ENCODE peak calls at places on chromosomes 16 and 17, in nine cellular contexts. V, J, G, N, Q, K, H, Z and E are unnamed samples.

GRCh38 chr16:83651871-83652270 is 155.9 kb upstream of the HSBP1 start:
- DNase-seq in V (no peak), J (no peak), G (no peak), N (no peak), Q (no peak), K (no peak), H (no peak), Z (peak; percentile 1), E (no peak)

GRCh38 chr17:45101883-45102811 is 30.2 kb downstream of the PLCD3 start:
- DNase-seq in V (no peak), J (no peak), G (no peak), N (no peak), Q (no peak), K (no peak), H (no peak), Z (no peak), E (no peak)

GRCh38 chr17:63358111-63358839 is 87.8 kb downstream of the CYB561 start:
- DNase-seq in V (no peak), J (no peak), G (no peak), N (peak; percentile 69), Q (no peak), K (no peak), H (no peak), Z (no peak), E (no peak)

GRCh38 chr16:74455619-74456289 is 34.5 kb upstream of the CLEC18B start:
- DNase-seq in V (no peak), J (no peak), G (no peak), N (no peak), Q (no peak), K (no peak), H (no peak), Z (no peak), E (no peak)

GRCh38 chr17:5922476-5922875 is 147.7 kb upstream of the WSCD1 start:
- DNase-seq in V (no peak), J (no peak), G (no peak), N (no peak), Q (no peak), K (no peak), H (no peak), Z (no peak), E (no peak)

GRCh38 chr17:36675786-36676185 is 74.4 kb downstream of the MRM1 start:
- DNase-seq in V (no peak), J (no peak), G (no peak), N (no peak), Q (no peak), K (no peak), H (no peak), Z (no peak), E (no peak)

GRCh38 chr17:40251576-40251975 is 32.5 kb downstream of the WIPF2 start:
- DNase-seq in V (no peak), J (no peak), G (peak; percentile 44), N (no peak), Q (no peak), K (peak; percentile 62), H (no peak), Z (no peak), E (no peak)

GRCh38 chr17:10025976-10026785 is 121.1 kb upstream of the RCVRN start:
- DNase-seq in V (no peak), J (no peak), G (no peak), N (no peak), Q (no peak), K (no peak), H (no peak), Z (no peak), E (no peak)

GRCh38 chr17:67477687-67478086 is 100.6 kb downstream of the PITPNC1 start:
- DNase-seq in V (peak; percentile 10), J (no peak), G (no peak), N (no peak), Q (peak; percentile 36), K (no peak), H (no peak), Z (no peak), E (no peak)

GRCh38 chr16:49283376-49284049 is 1.9 kb upstream of the CBLN1 start:
- DNase-seq in V (no peak), J (peak; percentile 45), G (no peak), N (no peak), Q (no peak), K (no peak), H (no peak), Z (peak; percentile 21), E (no peak)

GRCh38 chr17:80605326-80606066 is 60.9 kb downstream of the RPTOR start:
- DNase-seq in V (no peak), J (no peak), G (no peak), N (no peak), Q (no peak), K (peak; percentile 85), H (no peak), Z (no peak), E (no peak)

GRCh38 chr17:37476431-37477130 is 13.1 kb upstream of the DUSP14 start:
- DNase-seq in V (no peak), J (no peak), G (peak; percentile 14), N (no peak), Q (no peak), K (peak; percentile 97), H (no peak), Z (peak; percentile 44), E (no peak)

GRCh38 chr17:41009301-41009760 is 403 bp upstream of the KRTAP3-1 start:
- DNase-seq in V (no peak), J (peak; percentile 87), G (no peak), N (no peak), Q (no peak), K (peak; percentile 96), H (no peak), Z (peak; percentile 67), E (no peak)

GRCh38 chr16:57741660-57742191 is 6.2 kb downstream of the KATNB1 start:
- DNase-seq in V (no peak), J (no peak), G (no peak), N (no peak), Q (no peak), K (no peak), H (no peak), Z (no peak), E (no peak)

GRCh38 chr17:39199986-39200879 is at the start of gene RPL19:
- DNase-seq in V (peak; percentile 74), J (peak; percentile 95), G (peak; percentile 91), N (peak; percentile 90), Q (peak; percentile 93), K (peak; percentile 86), H (peak; percentile 88), Z (peak; percentile 97), E (peak; percentile 93)

GRCh38 chr16:81210807-81211206 is 27.7 kb upstream of the BCO1 start:
- DNase-seq in V (no peak), J (no peak), G (no peak), N (no peak), Q (no peak), K (no peak), H (no peak), Z (no peak), E (no peak)

GRCh38 chr16:85570213-85570734 is 42.8 kb upstream of the GSE1 start:
- DNase-seq in V (no peak), J (no peak), G (no peak), N (no peak), Q (no peak), K (peak; percentile 88), H (no peak), Z (no peak), E (peak; percentile 75)

GRCh38 chr16:81453091-81453728 is 8.6 kb downstream of the CMIP start:
- DNase-seq in V (no peak), J (no peak), G (no peak), N (no peak), Q (no peak), K (no peak), H (no peak), Z (no peak), E (no peak)

GRCh38 chr16:75043175-75043937 is 44.5 kb downstream of the ZNRF1 start:
- DNase-seq in V (no peak), J (no peak), G (no peak), N (no peak), Q (no peak), K (no peak), H (no peak), Z (no peak), E (no peak)

GRCh38 chr17:45228121-45228941 is 6.6 kb downstream of the FMNL1 start:
- DNase-seq in V (no peak), J (no peak), G (peak; percentile 13), N (no peak), Q (no peak), K (no peak), H (no peak), Z (no peak), E (no peak)

GRCh38 chr17:17305282-17305801 is 2.2 kb downstream of the NT5M start:
- DNase-seq in V (peak; percentile 26), J (peak; percentile 62), G (peak; percentile 57), N (no peak), Q (peak; percentile 59), K (no peak), H (no peak), Z (no peak), E (no peak)

GRCh38 chr16:86681440-86681838 is 103.1 kb downstream of the FOXL1 start:
- DNase-seq in V (no peak), J (no peak), G (no peak), N (no peak), Q (no peak), K (no peak), H (peak; percentile 26), Z (no peak), E (peak; percentile 79)

GRCh38 chr17:66540131-66540781 is 237.8 kb downstream of the PRKCA start:
- DNase-seq in V (no peak), J (no peak), G (no peak), N (peak; percentile 62), Q (no peak), K (no peak), H (peak; percentile 53), Z (peak; percentile 49), E (peak; percentile 23)

GRCh38 chr17:6558932-6559752 is 2.8 kb upstream of the PITPNM3 start:
- DNase-seq in V (no peak), J (no peak), G (no peak), N (no peak), Q (no peak), K (no peak), H (no peak), Z (no peak), E (no peak)

GRCh38 chr16:85207357-85207921 is 95.2 kb upstream of the CIBAR2 start:
- DNase-seq in V (no peak), J (no peak), G (no peak), N (no peak), Q (no peak), K (no peak), H (no peak), Z (no peak), E (no peak)

GRCh38 chr17:61235001-61235820 is 164.4 kb upstream of the TBX2 start:
- DNase-seq in V (no peak), J (no peak), G (no peak), N (no peak), Q (no peak), K (no peak), H (no peak), Z (peak; percentile 29), E (no peak)

GRCh38 chr17:78324391-78325075 is 35.3 kb downstream of the SOCS3 start:
- DNase-seq in V (peak; percentile 15), J (peak; percentile 41), G (peak; percentile 60), N (peak; percentile 69), Q (peak; percentile 42), K (no peak), H (peak; percentile 79), Z (peak; percentile 71), E (no peak)

GRCh38 chr17:55430531-55431228 is 9.0 kb upstream of the MMD start:
- DNase-seq in V (no peak), J (no peak), G (no peak), N (no peak), Q (no peak), K (no peak), H (no peak), Z (no peak), E (no peak)

GRCh38 chr17:82605939-82606600 is 42.2 kb downstream of the WDR45B start:
- DNase-seq in V (no peak), J (no peak), G (no peak), N (no peak), Q (no peak), K (no peak), H (no peak), Z (no peak), E (no peak)

GRCh38 chr16:67164599-67165061 is at the start of gene HSF4:
- DNase-seq in V (no peak), J (no peak), G (peak; percentile 79), N (no peak), Q (no peak), K (no peak), H (no peak), Z (no peak), E (no peak)

GRCh38 chr17:27559996-27560481 is 70.9 kb upstream of the LGALS9 start:
- DNase-seq in V (no peak), J (peak; percentile 25), G (peak; percentile 39), N (peak; percentile 75), Q (no peak), K (no peak), H (peak; percentile 19), Z (no peak), E (no peak)